ENCODE peak calls at places on chromosomes 12 and 14, in six cellular contexts. One of them, this sample, is unnamed.

GRCh38 chr12:46389130-46389616 is 16.6 kb upstream of the SLC38A2 start:
- DNase-seq in HCT116: no peak
- DNase-seq in neural progenitor cell: no peak
- DNase-seq in SK-N-SH: no peak
- DNase-seq in GM23248: peak
- DNase-seq in MM.1S: no peak
- DNase-seq in this sample: no peak

GRCh38 chr12:53532524-53533445 is 25.5 kb upstream of the NPFF start:
- DNase-seq in HCT116: no peak
- DNase-seq in neural progenitor cell: no peak
- DNase-seq in SK-N-SH: no peak
- DNase-seq in GM23248: no peak
- DNase-seq in MM.1S: no peak
- DNase-seq in this sample: no peak

GRCh38 chr14:33933386-33933934 is 17.4 kb downstream of the EGLN3 start:
- DNase-seq in HCT116: no peak
- DNase-seq in neural progenitor cell: no peak
- DNase-seq in SK-N-SH: no peak
- DNase-seq in GM23248: no peak
- DNase-seq in MM.1S: no peak
- DNase-seq in this sample: no peak

GRCh38 chr12:106582661-106583577 is at the start of gene RFX4:
- DNase-seq in HCT116: no peak
- DNase-seq in neural progenitor cell: peak
- DNase-seq in SK-N-SH: peak
- DNase-seq in GM23248: no peak
- DNase-seq in MM.1S: no peak
- DNase-seq in this sample: no peak

GRCh38 chr12:12714276-12715001 is 2.7 kb upstream of the CDKN1B start:
- DNase-seq in HCT116: no peak
- DNase-seq in neural progenitor cell: peak
- DNase-seq in SK-N-SH: no peak
- DNase-seq in GM23248: peak
- DNase-seq in MM.1S: peak
- DNase-seq in this sample: peak

GRCh38 chr14:93035917-93036651 is 79.6 kb downstream of the ITPK1 start:
- DNase-seq in HCT116: no peak
- DNase-seq in neural progenitor cell: peak
- DNase-seq in SK-N-SH: no peak
- DNase-seq in GM23248: peak
- DNase-seq in MM.1S: no peak
- DNase-seq in this sample: peak

GRCh38 chr14:72781476-72782181 is 112.3 kb downstream of the DPF3 start:
- DNase-seq in HCT116: no peak
- DNase-seq in neural progenitor cell: no peak
- DNase-seq in SK-N-SH: no peak
- DNase-seq in GM23248: peak
- DNase-seq in MM.1S: no peak
- DNase-seq in this sample: peak

GRCh38 chr14:82422186-82422585 is 888.5 kb upstream of the SEL1L start:
- DNase-seq in HCT116: no peak
- DNase-seq in neural progenitor cell: no peak
- DNase-seq in SK-N-SH: no peak
- DNase-seq in GM23248: no peak
- DNase-seq in MM.1S: no peak
- DNase-seq in this sample: no peak

GRCh38 chr14:36520601-36521525 is 831 bp upstream of the NKX2-1 start:
- DNase-seq in HCT116: peak
- DNase-seq in neural progenitor cell: peak
- DNase-seq in SK-N-SH: peak
- DNase-seq in GM23248: peak
- DNase-seq in MM.1S: no peak
- DNase-seq in this sample: peak

GRCh38 chr12:128613821-128614220 is 209.9 kb downstream of the SLC15A4 start:
- DNase-seq in HCT116: no peak
- DNase-seq in neural progenitor cell: peak
- DNase-seq in SK-N-SH: no peak
- DNase-seq in GM23248: no peak
- DNase-seq in MM.1S: no peak
- DNase-seq in this sample: no peak

GRCh38 chr12:47307680-47308399 is 228.1 kb upstream of the AMIGO2 start:
- DNase-seq in HCT116: peak
- DNase-seq in neural progenitor cell: peak
- DNase-seq in SK-N-SH: peak
- DNase-seq in GM23248: peak
- DNase-seq in MM.1S: peak
- DNase-seq in this sample: peak

GRCh38 chr14:61326847-61327246 is 5.5 kb downstream of the PRKCH start:
- DNase-seq in HCT116: no peak
- DNase-seq in neural progenitor cell: no peak
- DNase-seq in SK-N-SH: peak
- DNase-seq in GM23248: peak
- DNase-seq in MM.1S: no peak
- DNase-seq in this sample: peak

GRCh38 chr14:91870890-91871289 is 3.6 kb upstream of the TC2N start:
- DNase-seq in HCT116: no peak
- DNase-seq in neural progenitor cell: no peak
- DNase-seq in SK-N-SH: no peak
- DNase-seq in GM23248: no peak
- DNase-seq in MM.1S: no peak
- DNase-seq in this sample: no peak

GRCh38 chr12:52148541-52149181 is 43.2 kb downstream of the KRT80 start:
- DNase-seq in HCT116: peak
- DNase-seq in neural progenitor cell: no peak
- DNase-seq in SK-N-SH: no peak
- DNase-seq in GM23248: peak
- DNase-seq in MM.1S: no peak
- DNase-seq in this sample: peak

GRCh38 chr12:124020398-124021024 is 47.5 kb downstream of the ZNF664 start:
- DNase-seq in HCT116: no peak
- DNase-seq in neural progenitor cell: no peak
- DNase-seq in SK-N-SH: no peak
- DNase-seq in GM23248: peak
- DNase-seq in MM.1S: no peak
- DNase-seq in this sample: no peak

GRCh38 chr12:108812324-108812723 is 45.1 kb downstream of the SSH1 start:
- DNase-seq in HCT116: no peak
- DNase-seq in neural progenitor cell: no peak
- DNase-seq in SK-N-SH: no peak
- DNase-seq in GM23248: peak
- DNase-seq in MM.1S: no peak
- DNase-seq in this sample: no peak

GRCh38 chr12:128940974-128941373 is 87.7 kb downstream of the GLT1D1 start:
- DNase-seq in HCT116: no peak
- DNase-seq in neural progenitor cell: no peak
- DNase-seq in SK-N-SH: no peak
- DNase-seq in GM23248: no peak
- DNase-seq in MM.1S: no peak
- DNase-seq in this sample: no peak

GRCh38 chr12:117143008-117143532 is 43.9 kb upstream of the TESC start:
- DNase-seq in HCT116: no peak
- DNase-seq in neural progenitor cell: no peak
- DNase-seq in SK-N-SH: peak
- DNase-seq in GM23248: no peak
- DNase-seq in MM.1S: no peak
- DNase-seq in this sample: peak

GRCh38 chr12:51663390-51663789 is 72.4 kb downstream of the SCN8A start:
- DNase-seq in HCT116: no peak
- DNase-seq in neural progenitor cell: no peak
- DNase-seq in SK-N-SH: no peak
- DNase-seq in GM23248: no peak
- DNase-seq in MM.1S: no peak
- DNase-seq in this sample: no peak

GRCh38 chr12:72031066-72031465 is 92.4 kb downstream of the TPH2 start:
- DNase-seq in HCT116: no peak
- DNase-seq in neural progenitor cell: no peak
- DNase-seq in SK-N-SH: no peak
- DNase-seq in GM23248: no peak
- DNase-seq in MM.1S: no peak
- DNase-seq in this sample: no peak

GRCh38 chr14:81582420-81582819 is 48.8 kb upstream of the SEL1L start:
- DNase-seq in HCT116: no peak
- DNase-seq in neural progenitor cell: no peak
- DNase-seq in SK-N-SH: no peak
- DNase-seq in GM23248: no peak
- DNase-seq in MM.1S: no peak
- DNase-seq in this sample: no peak

GRCh38 chr14:96584199-96584906 is 82.2 kb downstream of the PAPOLA start:
- DNase-seq in HCT116: peak
- DNase-seq in neural progenitor cell: peak
- DNase-seq in SK-N-SH: peak
- DNase-seq in GM23248: peak
- DNase-seq in MM.1S: peak
- DNase-seq in this sample: peak

GRCh38 chr12:104303538-104304151 is at the start of gene EID3:
- DNase-seq in HCT116: no peak
- DNase-seq in neural progenitor cell: peak
- DNase-seq in SK-N-SH: peak
- DNase-seq in GM23248: peak
- DNase-seq in MM.1S: no peak
- DNase-seq in this sample: no peak

GRCh38 chr12:12893438-12893837 is 2.1 kb downstream of the GPRC5A start:
- DNase-seq in HCT116: no peak
- DNase-seq in neural progenitor cell: no peak
- DNase-seq in SK-N-SH: no peak
- DNase-seq in GM23248: no peak
- DNase-seq in MM.1S: no peak
- DNase-seq in this sample: no peak

DNA sequence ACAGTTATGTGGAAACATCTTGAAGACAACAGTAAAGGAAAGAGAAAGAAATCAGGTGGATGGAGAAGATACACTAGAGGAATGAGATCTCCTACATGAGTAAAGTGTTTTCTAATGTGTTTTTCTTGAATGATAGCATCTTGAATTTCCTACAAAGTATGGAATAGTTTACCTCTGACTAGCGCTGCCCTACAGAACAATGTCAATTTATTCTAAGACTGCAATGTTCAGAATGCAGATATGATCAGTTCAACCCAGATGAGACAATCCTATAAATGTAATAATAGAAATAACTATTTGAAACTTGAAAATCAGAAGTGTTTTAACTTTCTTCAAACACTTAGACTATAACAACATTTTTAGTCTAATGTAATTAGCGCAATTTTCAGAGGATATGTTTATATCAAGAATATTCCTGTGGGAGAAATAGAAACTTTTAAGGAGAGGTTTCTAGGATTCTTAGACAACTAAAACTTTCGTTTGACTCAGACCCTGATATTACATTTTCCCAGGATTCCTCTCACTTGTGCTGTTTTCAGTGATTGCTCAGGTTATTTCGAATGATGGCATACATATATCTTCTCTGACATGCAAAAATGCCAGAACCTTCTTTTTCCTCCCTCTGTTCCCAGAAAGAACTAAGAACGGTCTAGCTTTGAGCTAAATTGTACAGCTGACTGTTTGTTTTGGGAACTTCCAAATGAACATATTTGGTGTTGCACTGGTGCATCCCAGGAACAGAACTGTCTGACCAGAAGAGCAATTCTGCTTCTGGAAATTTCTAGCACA is 1017.4 kb downstream of the DIO2 start:
- DNase-seq in HCT116: no peak
- DNase-seq in neural progenitor cell: no peak
- DNase-seq in SK-N-SH: no peak
- DNase-seq in GM23248: no peak
- DNase-seq in MM.1S: no peak
- DNase-seq in this sample: no peak
- H3K9ac ChIP-seq in HCT116: no peak
- H3K9ac ChIP-seq in neural progenitor cell: no peak
- H3K9ac ChIP-seq in SK-N-SH: peak
- H3K9ac ChIP-seq in GM23248: no peak
- H3K9ac ChIP-seq in MM.1S: no peak
- H3K9ac ChIP-seq in this sample: no peak

DNA sequence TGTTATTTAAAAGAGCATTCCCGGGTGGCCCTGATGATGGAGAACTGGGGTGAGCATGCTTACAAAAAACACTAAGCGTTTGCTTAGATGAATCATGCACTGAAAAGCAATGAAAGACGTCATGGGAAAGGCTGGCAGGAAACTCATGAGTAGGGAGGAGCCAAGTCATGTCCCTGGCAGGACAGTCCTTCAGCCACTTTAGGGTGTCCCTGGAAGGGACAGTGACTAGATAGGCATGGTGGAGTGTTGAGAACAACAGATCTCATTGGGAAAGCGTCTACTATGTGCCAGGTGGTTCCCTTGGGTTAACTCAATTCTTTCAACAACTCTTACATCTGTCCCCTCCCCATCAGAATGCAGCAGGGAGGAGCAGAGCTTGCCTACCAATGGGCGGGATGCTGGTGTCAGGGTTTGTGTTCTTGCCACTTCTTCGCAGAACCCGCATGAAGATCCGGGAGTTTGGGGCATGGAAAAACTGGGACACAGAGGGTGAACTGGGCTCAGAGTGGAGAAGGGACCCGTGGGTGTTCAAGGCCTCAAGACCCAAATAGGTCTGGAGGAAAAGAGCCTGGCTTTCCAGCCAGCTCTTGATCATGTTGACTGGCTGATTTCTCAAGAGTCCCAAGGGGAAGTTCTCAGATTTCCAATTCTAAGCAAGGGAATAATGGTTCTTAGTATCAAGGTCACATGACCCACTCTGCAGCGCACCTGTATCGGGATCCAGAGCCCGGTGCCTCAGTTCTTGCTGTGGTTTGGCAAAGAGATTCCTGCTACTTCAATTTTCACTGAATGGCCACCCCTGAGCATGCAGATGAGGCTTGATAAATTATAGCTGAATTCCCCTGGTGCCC is 653.9 kb upstream of the TBX3 start:
- DNase-seq in HCT116: peak
- DNase-seq in neural progenitor cell: no peak
- DNase-seq in SK-N-SH: no peak
- DNase-seq in GM23248: peak
- DNase-seq in MM.1S: no peak
- DNase-seq in this sample: peak
- H3K4me2 ChIP-seq in HCT116: peak
- H3K4me2 ChIP-seq in neural progenitor cell: no peak
- H3K4me2 ChIP-seq in SK-N-SH: no peak
- H3K4me2 ChIP-seq in GM23248: no peak
- H3K4me2 ChIP-seq in MM.1S: no peak
- H3K4me2 ChIP-seq in this sample: no peak

GRCh38 chr14:38405851-38406630 is 150.1 kb upstream of the CLEC14A start:
- DNase-seq in HCT116: no peak
- DNase-seq in neural progenitor cell: peak
- DNase-seq in SK-N-SH: no peak
- DNase-seq in GM23248: peak
- DNase-seq in MM.1S: no peak
- DNase-seq in this sample: peak
- TF ChIP-seq EZH2phosphoT487 in HCT116: no peak
- TF ChIP-seq EZH2phosphoT487 in neural progenitor cell: no peak
- TF ChIP-seq EZH2phosphoT487 in SK-N-SH: no peak
- TF ChIP-seq EZH2phosphoT487 in GM23248: peak
- TF ChIP-seq EZH2phosphoT487 in MM.1S: no peak
- TF ChIP-seq EZH2phosphoT487 in this sample: no peak

GRCh38 chr14:69049675-69050074 is 70.6 kb upstream of the ACTN1 start:
- DNase-seq in HCT116: no peak
- DNase-seq in neural progenitor cell: no peak
- DNase-seq in SK-N-SH: no peak
- DNase-seq in GM23248: peak
- DNase-seq in MM.1S: no peak
- DNase-seq in this sample: no peak
- H3K9ac ChIP-seq in HCT116: no peak
- H3K9ac ChIP-seq in neural progenitor cell: no peak
- H3K9ac ChIP-seq in SK-N-SH: no peak
- H3K9ac ChIP-seq in GM23248: peak
- H3K9ac ChIP-seq in MM.1S: no peak
- H3K9ac ChIP-seq in this sample: no peak

GRCh38 chr12:57309420-57309819 is 58.4 kb upstream of the STAC3 start:
- DNase-seq in HCT116: no peak
- DNase-seq in neural progenitor cell: no peak
- DNase-seq in SK-N-SH: no peak
- DNase-seq in GM23248: peak
- DNase-seq in MM.1S: peak
- DNase-seq in this sample: peak
- H3K4me2 ChIP-seq in HCT116: peak
- H3K4me2 ChIP-seq in neural progenitor cell: no peak
- H3K4me2 ChIP-seq in SK-N-SH: peak
- H3K4me2 ChIP-seq in GM23248: peak
- H3K4me2 ChIP-seq in MM.1S: peak
- H3K4me2 ChIP-seq in this sample: peak